ENCODE peak calls at places on chromosomes 12 and 14, in eight cellular contexts. D is GM10248; W is GM20000; O is WTC11; T is central memory CD4-positive, alpha-beta T cell; A is IMR-90; Z is AG10803; H is activated T-cell treated with anti-CD3 and anti-CD28 coated beads for 4 hours. K is an unnamed sample.

GRCh38 chr12:82473111-82473754 is 114.9 kb downstream of the METTL25 start:
- DNase-seq in D (no peak), W (no peak), O (no peak), T (no peak), A (no peak), Z (no peak), H (no peak), K (no peak)

GRCh38 chr14:76376001-76376404 is at the start of gene ESRRB:
- DNase-seq in D (no peak), W (no peak), O (peak), T (no peak), A (peak), Z (no peak), H (no peak), K (no peak)

GRCh38 chr12:57730336-57731067 is 8.0 kb downstream of the AGAP2 start:
- DNase-seq in D (no peak), W (no peak), O (no peak), T (no peak), A (no peak), Z (no peak), H (no peak), K (no peak)

GRCh38 chr14:67856806-67857205 is 37.2 kb downstream of the RAD51B start:
- DNase-seq in D (no peak), W (no peak), O (no peak), T (no peak), A (peak), Z (peak), H (no peak), K (no peak)

GRCh38 chr12:12534134-12534866 is 28.4 kb downstream of the DUSP16 start:
- DNase-seq in D (no peak), W (no peak), O (no peak), T (no peak), A (no peak), Z (no peak), H (no peak), K (no peak)

GRCh38 chr14:60222820-60223219 is 26.2 kb upstream of the PPM1A start:
- DNase-seq in D (no peak), W (no peak), O (no peak), T (no peak), A (no peak), Z (no peak), H (no peak), K (no peak)

GRCh38 chr14:96861568-96862310 is 64.6 kb downstream of the VRK1 start:
- DNase-seq in D (no peak), W (no peak), O (peak), T (no peak), A (no peak), Z (no peak), H (no peak), K (no peak)

GRCh38 chr14:80955434-80955939 is at the start of gene TSHR:
- DNase-seq in D (peak), W (no peak), O (peak), T (no peak), A (no peak), Z (no peak), H (no peak), K (no peak)

GRCh38 chr14:97523936-97524335 is 726.8 kb downstream of the VRK1 start:
- DNase-seq in D (no peak), W (no peak), O (no peak), T (no peak), A (no peak), Z (no peak), H (no peak), K (no peak)

GRCh38 chr12:14952295-14952995 is 9.0 kb downstream of the ARHGDIB start:
- DNase-seq in D (peak), W (peak), O (no peak), T (peak), A (peak), Z (peak), H (no peak), K (no peak)

GRCh38 chr12:94111290-94111689 is 37.1 kb upstream of the PLXNC1 start:
- DNase-seq in D (no peak), W (no peak), O (no peak), T (no peak), A (no peak), Z (no peak), H (no peak), K (no peak)

GRCh38 chr12:52423661-52424503 is 10.3 kb downstream of the KRT75 start:
- DNase-seq in D (no peak), W (no peak), O (no peak), T (no peak), A (no peak), Z (no peak), H (no peak), K (no peak)

GRCh38 chr12:52423035-52423434 is 11.1 kb downstream of the KRT75 start:
- DNase-seq in D (no peak), W (no peak), O (no peak), T (no peak), A (no peak), Z (no peak), H (no peak), K (no peak)

GRCh38 chr12:70733385-70733784 is 96.2 kb upstream of the PTPRB start:
- DNase-seq in D (peak), W (peak), O (no peak), T (no peak), A (peak), Z (peak), H (no peak), K (no peak)

GRCh38 chr14:100532154-100532915 is 54.9 kb downstream of the BEGAIN start:
- DNase-seq in D (no peak), W (peak), O (peak), T (no peak), A (peak), Z (peak), H (no peak), K (no peak)

GRCh38 chr12:4852911-4853310 is 56.8 kb upstream of the KCNA1 start:
- DNase-seq in D (no peak), W (no peak), O (no peak), T (no peak), A (no peak), Z (no peak), H (no peak), K (no peak)

GRCh38 chr12:109817627-109818231 is 15.5 kb downstream of the TRPV4 start:
- DNase-seq in D (no peak), W (no peak), O (no peak), T (no peak), A (no peak), Z (no peak), H (no peak), K (no peak)

GRCh38 chr12:110896559-110896958 is 23.8 kb downstream of the MYL2 start:
- DNase-seq in D (no peak), W (no peak), O (no peak), T (no peak), A (no peak), Z (no peak), H (no peak), K (no peak)

GRCh38 chr14:100067971-100068959 is 3.0 kb downstream of the EVL start:
- DNase-seq in D (peak), W (peak), O (no peak), T (peak), A (peak), Z (no peak), H (peak), K (peak)

GRCh38 chr14:57753821-57754220 is 112.1 kb downstream of the SLC35F4 start:
- DNase-seq in D (no peak), W (no peak), O (no peak), T (no peak), A (no peak), Z (no peak), H (no peak), K (no peak)

GRCh38 chr14:65137648-65138317 is 35.5 kb upstream of the MAX start:
- DNase-seq in D (no peak), W (no peak), O (no peak), T (no peak), A (peak), Z (peak), H (no peak), K (no peak)

GRCh38 chr14:96754845-96755184 is 42.4 kb upstream of the VRK1 start:
- DNase-seq in D (no peak), W (no peak), O (peak), T (no peak), A (no peak), Z (peak), H (no peak), K (no peak)

GRCh38 chr12:54304187-54304810 is 3.5 kb upstream of the NFE2 start:
- DNase-seq in D (no peak), W (no peak), O (peak), T (no peak), A (no peak), Z (peak), H (no peak), K (no peak)

K was measured in activated T-helper 9 cell treated with anti-CD3 and anti-CD28 coated beads, Interleukin-2, amount 50 U/mL, for 16 hours.